ENCODE peak calls at places on chromosomes 12 and 14, in nine cellular contexts. Q is MCF 10A, T is GM13977, K is nephron progenitor cell, V is Panc1, E is activated B cell treated with CpG ODN at 0.5 μM for 24 hours, G is astrocyte of the spinal cord, Y is heart left ventricle, R is GM12865. B is an unnamed sample.

GRCh38 chr14:92173668-92174067 is 51.9 kb downstream of the CPSF2 start:
- DNase-seq in Q (no peak), T (no peak), G (peak), V (no peak), E (no peak), Y (no peak), R (no peak), K (no peak), B (no peak)

GRCh38 chr12:133023566-133023965 is 13.7 kb upstream of the ZNF84 start:
- DNase-seq in R (no peak), Y (no peak), K (no peak), Q (no peak), T (no peak), G (no peak), E (no peak), V (no peak), B (no peak)

GRCh38 chr14:49670475-49670874 is 17.5 kb downstream of the POLE2 start:
- DNase-seq in V (no peak), Y (no peak), G (no peak), Q (no peak), K (no peak), E (no peak), R (no peak), T (no peak), B (no peak)

GRCh38 chr12:106342397-106343212 is 14.9 kb upstream of the POLR3B start:
- DNase-seq in K (no peak), Q (peak), G (peak), R (no peak), Y (peak), T (no peak), V (no peak), E (no peak), B (no peak)

GRCh38 chr12:8033153-8034044 is 883 bp downstream of the FOXJ2 start:
- DNase-seq in K (peak), G (peak), R (peak), Q (peak), T (peak), Y (no peak), E (peak), V (no peak), B (peak)

GRCh38 chr14:106459971-106460730 is 933.8 kb downstream of the TMEM121 start:
- DNase-seq in T (no peak), E (peak), Q (peak), V (no peak), G (no peak), R (peak), K (no peak), Y (no peak), B (no peak)

GRCh38 chr12:132194056-132194455 is 49.8 kb downstream of the NOC4L start:
- DNase-seq in R (no peak), E (no peak), V (no peak), K (no peak), Y (peak), G (no peak), Q (no peak), T (no peak), B (peak)

GRCh38 chr14:97071177-97071576 is 274.0 kb downstream of the VRK1 start:
- DNase-seq in G (no peak), V (no peak), K (no peak), E (no peak), T (no peak), R (no peak), Q (no peak), Y (no peak), B (no peak)

GRCh38 chr14:38391334-38391733 is 135.4 kb upstream of the CLEC14A start:
- DNase-seq in G (peak), T (no peak), R (no peak), V (no peak), K (no peak), Y (no peak), Q (peak), E (no peak), B (no peak)

GRCh38 chr12:108560321-108560721 is 652 bp downstream of the SART3 start:
- DNase-seq in Q (peak), T (no peak), G (peak), E (no peak), V (no peak), Y (no peak), K (no peak), R (no peak), B (no peak)

DNA sequence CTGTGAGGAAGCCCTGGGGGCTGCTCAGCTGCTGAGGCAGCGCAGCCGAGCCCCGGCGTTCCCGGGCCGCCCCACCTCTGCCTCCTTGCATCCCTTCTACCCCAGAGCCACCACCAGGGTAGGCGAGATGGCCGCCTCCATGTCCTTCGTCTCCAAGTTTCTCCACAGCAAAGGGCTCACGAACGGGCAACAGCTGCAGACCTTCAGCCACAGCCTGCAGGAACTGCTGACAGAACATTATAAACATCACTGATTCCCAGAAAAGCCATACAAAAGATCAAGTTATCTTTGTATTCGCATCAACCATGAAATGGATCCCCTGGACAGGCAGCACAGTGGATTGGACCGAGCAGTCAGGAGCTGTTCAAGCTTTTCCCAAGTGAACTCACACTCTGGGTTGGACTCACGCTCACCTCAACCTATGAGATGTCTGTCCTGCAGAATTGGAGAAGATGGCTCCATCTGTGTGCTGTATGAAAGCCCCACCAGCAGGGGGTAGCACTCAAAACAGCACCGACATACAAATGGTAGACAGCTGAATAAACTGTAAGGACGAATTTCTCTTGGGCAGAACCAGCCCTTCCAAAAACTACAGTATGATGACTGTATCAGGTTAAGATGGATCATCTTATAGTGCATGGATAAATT is 19.4 kb upstream of the A2M start:
- DNase-seq in Y (no peak), Q (peak), K (no peak), V (no peak), E (no peak), T (peak), R (peak), G (no peak), B (peak)
- TF ChIP-seq CTCF in Y (peak), Q (peak), K (no peak), V (peak), E (no peak), T (peak), R (peak), G (no peak), B (peak)

DNA sequence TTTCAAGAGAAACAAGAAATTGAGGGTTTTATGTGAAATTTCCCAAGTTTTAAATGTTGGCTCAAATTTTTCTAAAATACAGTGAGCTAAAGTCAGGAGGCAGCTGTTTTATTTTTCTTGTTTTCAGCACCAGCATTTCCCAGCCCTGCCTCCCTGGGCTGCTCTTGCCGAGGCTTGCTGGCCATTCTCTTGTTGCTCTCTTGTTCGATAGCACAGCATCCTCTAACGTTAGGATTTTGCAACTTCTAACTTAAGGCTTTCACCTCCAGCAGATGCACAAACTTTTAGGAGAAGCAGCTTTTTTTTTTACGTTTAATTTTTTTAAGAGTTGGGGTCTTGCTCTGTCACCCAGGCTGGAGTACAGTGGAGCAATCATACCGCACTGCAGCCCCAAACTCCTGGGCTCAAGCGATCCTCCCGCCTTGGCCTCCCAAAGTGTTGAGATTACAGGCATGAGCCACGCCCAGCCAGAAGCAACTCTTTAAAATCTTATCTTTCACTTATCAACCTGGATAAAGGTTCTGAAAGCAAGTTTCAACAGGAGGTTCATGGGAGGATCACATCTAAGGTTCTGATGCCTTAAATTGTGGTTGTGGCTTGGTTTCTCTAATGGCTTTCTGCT is 40.2 kb downstream of the B4GALNT3 start:
- DNase-seq in Q (no peak), Y (no peak), V (no peak), R (no peak), E (no peak), T (no peak), K (no peak), G (no peak), B (no peak)
- TF ChIP-seq CTCF in Q (no peak), Y (peak), V (no peak), R (no peak), E (no peak), T (no peak), K (no peak), G (no peak), B (no peak)

DNA sequence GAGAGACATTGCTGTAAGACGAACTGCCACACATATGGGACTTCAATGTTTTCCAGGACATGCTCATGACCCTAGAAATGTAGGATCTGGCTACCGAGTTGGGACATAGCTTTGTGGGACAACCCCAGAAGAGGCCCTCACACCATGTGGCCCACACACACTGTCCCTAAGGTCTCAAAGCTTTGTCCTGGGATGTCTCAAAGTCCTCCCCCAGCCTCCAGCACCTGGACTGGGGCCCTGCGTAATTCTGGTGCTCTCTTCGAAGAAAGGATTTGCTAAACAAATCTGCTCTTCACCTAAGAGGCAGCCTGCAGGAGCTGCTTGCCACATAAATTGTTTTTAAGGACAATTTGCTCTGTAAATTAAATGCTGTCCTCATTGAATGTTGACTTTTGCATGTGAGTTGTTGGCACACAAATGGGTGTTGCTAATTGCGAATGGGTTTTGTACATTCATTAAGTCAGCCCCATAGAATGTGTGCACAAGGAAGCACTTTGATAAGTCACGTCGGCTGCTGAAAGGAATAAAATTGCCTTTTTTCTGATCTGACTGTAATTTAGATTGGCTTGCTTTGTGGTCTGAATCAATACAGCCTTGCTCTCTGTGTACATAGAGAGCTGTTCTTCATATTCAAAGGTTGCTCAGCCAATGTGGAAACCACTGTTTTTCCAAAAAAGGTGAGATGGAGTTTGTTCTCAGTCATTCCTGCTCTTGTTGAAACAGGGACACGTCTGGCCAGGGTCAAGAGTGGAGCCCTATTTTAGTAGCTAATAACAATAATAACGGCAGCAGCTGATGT is 161.6 kb upstream of the PWP1 start:
- DNase-seq in V (no peak), K (no peak), T (no peak), G (no peak), E (no peak), Y (no peak), R (no peak), Q (no peak), B (no peak)
- TF ChIP-seq CTCF in V (no peak), K (no peak), T (no peak), G (no peak), E (no peak), Y (no peak), R (no peak), Q (no peak), B (no peak)

GRCh38 chr14:75427482-75428229 is at the start of gene JDP2:
- DNase-seq in E (peak), Y (peak), K (peak), Q (peak), T (peak), V (no peak), R (peak), G (peak), B (peak)
- TF ChIP-seq CTCF in E (no peak), Y (peak), K (no peak), Q (no peak), T (no peak), V (no peak), R (no peak), G (no peak), B (no peak)

B was measured in activated CD8-positive, alpha-beta T cell treated with anti-CD3 and anti-CD28 coated beads for 36 hours.